ENCODE peak calls at places on chromosomes 6 and 20, in six cellular contexts. B, U, O, R, Q and T are unnamed samples.

GRCh38 chr6:157990321-157991066 is 8.8 kb downstream of the SYNJ2 start:
- DNase-seq in O (no peak), R (peak), U (no peak), Q (no peak), B (no peak), T (no peak)

GRCh38 chr20:35327074-35327976 is 35.1 kb upstream of the FAM83C start:
- DNase-seq in U (no peak), R (no peak), Q (no peak), O (no peak), B (no peak), T (peak)

GRCh38 chr20:53865905-53866786 is 204.2 kb downstream of the BCAS1 start:
- DNase-seq in U (peak), R (peak), O (no peak), B (peak), Q (no peak), T (peak)

GRCh38 chr20:25237610-25238318 is 10.1 kb upstream of the PYGB start:
- DNase-seq in O (no peak), B (peak), Q (no peak), R (peak), U (no peak), T (peak)

GRCh38 chr6:135331002-135331401 is 149.9 kb downstream of the MYB start:
- DNase-seq in Q (no peak), B (no peak), O (no peak), R (peak), U (no peak), T (peak)

GRCh38 chr6:44072959-44073611 is 54.2 kb downstream of the MRPL14 start:
- DNase-seq in Q (peak), U (peak), R (peak), B (peak), O (peak), T (no peak)

GRCh38 chr6:154462425-154462824 is 48.1 kb downstream of the CNKSR3 start:
- DNase-seq in Q (no peak), B (no peak), R (no peak), U (no peak), O (no peak), T (no peak)

GRCh38 chr6:146961831-146962230 is 242.4 kb upstream of the STXBP5 start:
- DNase-seq in R (no peak), B (no peak), Q (no peak), O (no peak), U (no peak), T (no peak)

GRCh38 chr6:105494688-105495087 is 91.8 kb upstream of the PREP start:
- DNase-seq in B (no peak), U (no peak), Q (no peak), O (no peak), R (no peak), T (no peak)

GRCh38 chr6:162964703-162965140 is 236.9 kb downstream of the PACRG start:
- DNase-seq in O (no peak), B (no peak), Q (no peak), U (no peak), R (no peak), T (no peak)

GRCh38 chr6:43809417-43810305 is 39.6 kb downstream of the VEGFA start:
- DNase-seq in U (no peak), B (no peak), Q (no peak), R (peak), O (no peak), T (peak)

GRCh38 chr6:34157851-34158250 is 12.0 kb upstream of the GRM4 start:
- DNase-seq in R (peak), B (no peak), U (no peak), O (peak), Q (no peak), T (no peak)

GRCh38 chr20:19277381-19277780 is 64.9 kb downstream of the SLC24A3 start:
- DNase-seq in Q (no peak), U (no peak), O (no peak), R (peak), B (no peak), T (peak)

GRCh38 chr6:82385102-82385501 is 21.5 kb downstream of the TPBG start:
- DNase-seq in B (no peak), R (no peak), Q (no peak), U (no peak), O (no peak), T (no peak)

GRCh38 chr6:16544006-16544405 is 217.3 kb downstream of the ATXN1 start:
- DNase-seq in O (no peak), U (no peak), Q (no peak), R (no peak), B (peak), T (no peak)

GRCh38 chr6:136608991-136609390 is 58.8 kb upstream of the MAP7 start:
- DNase-seq in U (no peak), Q (no peak), B (no peak), R (no peak), O (no peak), T (no peak)

GRCh38 chr6:582370-582769 is 74.5 kb downstream of the HUS1B start:
- DNase-seq in Q (no peak), U (no peak), O (no peak), R (no peak), B (no peak), T (no peak)

GRCh38 chr20:56762829-56763228 is 133.7 kb downstream of the TFAP2C start:
- DNase-seq in U (no peak), R (no peak), Q (no peak), B (no peak), O (no peak), T (no peak)

GRCh38 chr20:46894971-46895905 is 595 bp downstream of the EYA2 start:
- DNase-seq in B (no peak), Q (no peak), U (no peak), O (peak), R (no peak), T (no peak)

GRCh38 chr6:108581237-108581931 is 20.7 kb downstream of the FOXO3 start:
- DNase-seq in B (no peak), Q (no peak), R (peak), O (no peak), U (no peak), T (peak)

GRCh38 chr6:154319231-154319858 is 37.3 kb downstream of the IPCEF1 start:
- DNase-seq in B (no peak), R (no peak), O (no peak), Q (no peak), U (no peak), T (peak)

GRCh38 chr20:3038454-3038853 is 5.0 kb upstream of the GNRH2 start:
- DNase-seq in U (no peak), B (no peak), R (no peak), O (no peak), Q (no peak), T (no peak)

GRCh38 chr6:130307752-130308361 is 58.0 kb upstream of the TMEM200A start:
- DNase-seq in R (no peak), B (no peak), U (no peak), Q (no peak), O (no peak), T (no peak)

GRCh38 chr6:71579902-71580301 is 291.3 kb downstream of the OGFRL1 start:
- DNase-seq in O (no peak), R (no peak), B (no peak), U (no peak), Q (no peak), T (no peak)

GRCh38 chr6:159067334-159067733 is 22.5 kb upstream of the TAGAP start:
- DNase-seq in U (no peak), Q (no peak), B (no peak), O (no peak), R (no peak), T (no peak)